ENCODE peak calls at places on chromosomes 13 and 19, in five cellular contexts. One of them, this sample, is unnamed.

GRCh38 chr13:20699715-20700114 is 3.8 kb upstream of the IL17D start:
- DNase-seq in NCI-H1092: no peak
- DNase-seq in stimulated activated CD8-positive, alpha-beta memory T cell treated with anti-CD3 and anti-CD28 coated beads, Interleukin-15, amount 100 ng/mL, for 24 hours: no peak
- DNase-seq in mucosa of gallbladder: no peak
- DNase-seq in activated naive CD4-positive, alpha-beta T cell: no peak
- DNase-seq in this sample: no peak

GRCh38 chr13:43153436-43154082 is 130.2 kb downstream of the DNAJC15 start:
- DNase-seq in stimulated activated CD8-positive, alpha-beta memory T cell treated with anti-CD3 and anti-CD28 coated beads, Interleukin-15, amount 100 ng/mL, for 24 hours: no peak
- DNase-seq in activated naive CD4-positive, alpha-beta T cell: no peak
- DNase-seq in mucosa of gallbladder: no peak
- DNase-seq in NCI-H1092: no peak
- DNase-seq in this sample: no peak

GRCh38 chr19:10111405-10111811 is at the start of gene P2RY11:
- DNase-seq in mucosa of gallbladder: no peak
- DNase-seq in activated naive CD4-positive, alpha-beta T cell: no peak
- DNase-seq in NCI-H1092: no peak
- DNase-seq in stimulated activated CD8-positive, alpha-beta memory T cell treated with anti-CD3 and anti-CD28 coated beads, Interleukin-15, amount 100 ng/mL, for 24 hours: no peak
- DNase-seq in this sample: no peak

GRCh38 chr19:19386373-19386869 is 19.1 kb upstream of the GATAD2A start:
- DNase-seq in stimulated activated CD8-positive, alpha-beta memory T cell treated with anti-CD3 and anti-CD28 coated beads, Interleukin-15, amount 100 ng/mL, for 24 hours: no peak
- DNase-seq in activated naive CD4-positive, alpha-beta T cell: no peak
- DNase-seq in NCI-H1092: no peak
- DNase-seq in mucosa of gallbladder: no peak
- DNase-seq in this sample: no peak

GRCh38 chr13:41231786-41232185 is 31.6 kb downstream of the MTRF1 start:
- DNase-seq in NCI-H1092: peak
- DNase-seq in activated naive CD4-positive, alpha-beta T cell: no peak
- DNase-seq in mucosa of gallbladder: peak
- DNase-seq in stimulated activated CD8-positive, alpha-beta memory T cell treated with anti-CD3 and anti-CD28 coated beads, Interleukin-15, amount 100 ng/mL, for 24 hours: no peak
- DNase-seq in this sample: peak

GRCh38 chr19:47436712-47437401 is 17.5 kb upstream of the MEIS3 start:
- DNase-seq in NCI-H1092: peak
- DNase-seq in stimulated activated CD8-positive, alpha-beta memory T cell treated with anti-CD3 and anti-CD28 coated beads, Interleukin-15, amount 100 ng/mL, for 24 hours: peak
- DNase-seq in mucosa of gallbladder: peak
- DNase-seq in activated naive CD4-positive, alpha-beta T cell: peak
- DNase-seq in this sample: peak

GRCh38 chr19:43518051-43518450 is 8.9 kb downstream of the ETHE1 start:
- DNase-seq in activated naive CD4-positive, alpha-beta T cell: no peak
- DNase-seq in mucosa of gallbladder: no peak
- DNase-seq in stimulated activated CD8-positive, alpha-beta memory T cell treated with anti-CD3 and anti-CD28 coated beads, Interleukin-15, amount 100 ng/mL, for 24 hours: no peak
- DNase-seq in NCI-H1092: no peak
- DNase-seq in this sample: no peak

GRCh38 chr13:75494491-75494890 is 12.5 kb upstream of the TBC1D4 start:
- DNase-seq in mucosa of gallbladder: no peak
- DNase-seq in stimulated activated CD8-positive, alpha-beta memory T cell treated with anti-CD3 and anti-CD28 coated beads, Interleukin-15, amount 100 ng/mL, for 24 hours: no peak
- DNase-seq in activated naive CD4-positive, alpha-beta T cell: no peak
- DNase-seq in NCI-H1092: no peak
- DNase-seq in this sample: no peak

GRCh38 chr13:37615271-37615670 is 16.7 kb upstream of the POSTN start:
- DNase-seq in mucosa of gallbladder: no peak
- DNase-seq in activated naive CD4-positive, alpha-beta T cell: no peak
- DNase-seq in stimulated activated CD8-positive, alpha-beta memory T cell treated with anti-CD3 and anti-CD28 coated beads, Interleukin-15, amount 100 ng/mL, for 24 hours: no peak
- DNase-seq in NCI-H1092: no peak
- DNase-seq in this sample: no peak

GRCh38 chr13:40402931-40403412 is 263.5 kb downstream of the FOXO1 start:
- DNase-seq in mucosa of gallbladder: no peak
- DNase-seq in activated naive CD4-positive, alpha-beta T cell: no peak
- DNase-seq in stimulated activated CD8-positive, alpha-beta memory T cell treated with anti-CD3 and anti-CD28 coated beads, Interleukin-15, amount 100 ng/mL, for 24 hours: no peak
- DNase-seq in NCI-H1092: no peak
- DNase-seq in this sample: no peak

GRCh38 chr13:49927755-49928154 is 8.4 kb downstream of the SPRYD7 start:
- DNase-seq in stimulated activated CD8-positive, alpha-beta memory T cell treated with anti-CD3 and anti-CD28 coated beads, Interleukin-15, amount 100 ng/mL, for 24 hours: no peak
- DNase-seq in mucosa of gallbladder: no peak
- DNase-seq in NCI-H1092: no peak
- DNase-seq in activated naive CD4-positive, alpha-beta T cell: no peak
- DNase-seq in this sample: no peak

GRCh38 chr19:37973666-37974065 is 66.7 kb downstream of the SIPA1L3 start:
- DNase-seq in mucosa of gallbladder: no peak
- DNase-seq in stimulated activated CD8-positive, alpha-beta memory T cell treated with anti-CD3 and anti-CD28 coated beads, Interleukin-15, amount 100 ng/mL, for 24 hours: no peak
- DNase-seq in activated naive CD4-positive, alpha-beta T cell: no peak
- DNase-seq in NCI-H1092: no peak
- DNase-seq in this sample: no peak

GRCh38 chr13:94343243-94343585 is 136.3 kb downstream of the DCT start:
- DNase-seq in activated naive CD4-positive, alpha-beta T cell: no peak
- DNase-seq in stimulated activated CD8-positive, alpha-beta memory T cell treated with anti-CD3 and anti-CD28 coated beads, Interleukin-15, amount 100 ng/mL, for 24 hours: no peak
- DNase-seq in mucosa of gallbladder: no peak
- DNase-seq in NCI-H1092: no peak
- DNase-seq in this sample: no peak

GRCh38 chr13:50911051-50911690 is 1.6 kb downstream of the RNASEH2B start:
- DNase-seq in NCI-H1092: no peak
- DNase-seq in stimulated activated CD8-positive, alpha-beta memory T cell treated with anti-CD3 and anti-CD28 coated beads, Interleukin-15, amount 100 ng/mL, for 24 hours: no peak
- DNase-seq in mucosa of gallbladder: no peak
- DNase-seq in activated naive CD4-positive, alpha-beta T cell: no peak
- DNase-seq in this sample: no peak

This sample was measured in stomach.